ENCODE peak calls at places on chromosomes 12 and 14, in four cellular contexts. T is K562, Z is HCT116, C is HepG2. Y is an unnamed sample.

GRCh38 chr14:93956514-93957332 is 19.6 kb downstream of the ASB2 start:
- DNase-seq in T (no peak), Z (no peak), C (no peak), Y (no peak)

GRCh38 chr12:31897791-31898503 is 61.3 kb upstream of the RESF1 start:
- DNase-seq in T (peak), Z (peak), C (no peak), Y (no peak)

GRCh38 chr12:116601933-116602809 is 43.0 kb downstream of the MAP1LC3B2 start:
- DNase-seq in T (no peak), Z (no peak), C (no peak), Y (no peak)

GRCh38 chr12:112367986-112368385 is 14.2 kb downstream of the HECTD4 start:
- DNase-seq in T (no peak), Z (no peak), C (no peak), Y (no peak)

GRCh38 chr12:114504311-114504710 is 98.4 kb upstream of the TBX5 start:
- DNase-seq in T (no peak), Z (no peak), C (no peak), Y (no peak)

GRCh38 chr14:103694572-103695026 is 20.7 kb downstream of the XRCC3 start:
- DNase-seq in T (no peak), Z (no peak), C (no peak), Y (no peak)

GRCh38 chr14:92259613-92260357 is 63.2 kb upstream of the SLC24A4 start:
- DNase-seq in T (no peak), Z (no peak), C (no peak), Y (no peak)

GRCh38 chr12:55955800-55956508 is 9.9 kb downstream of the PMEL start:
- DNase-seq in T (peak), Z (peak), C (peak), Y (no peak)

GRCh38 chr12:119593578-119594398 is at the start of gene TMEM233:
- DNase-seq in T (no peak), Z (no peak), C (no peak), Y (no peak)

GRCh38 chr12:69495071-69495470 is 24.9 kb downstream of the FRS2 start:
- DNase-seq in T (no peak), Z (no peak), C (no peak), Y (no peak)

GRCh38 chr12:124565071-124565491 is 2.3 kb downstream of the NCOR2 start:
- DNase-seq in T (no peak), Z (no peak), C (no peak), Y (no peak)

GRCh38 chr14:90384543-90384911 is 12.3 kb upstream of the CALM1 start:
- DNase-seq in T (no peak), Z (no peak), C (no peak), Y (no peak)

GRCh38 chr12:111907740-111908139 is 65.7 kb downstream of the MAPKAPK5 start:
- DNase-seq in T (no peak), Z (no peak), C (no peak), Y (no peak)

GRCh38 chr14:100955201-100955600 is 51.7 kb upstream of the RTL1 start:
- DNase-seq in T (no peak), Z (no peak), C (no peak), Y (no peak)

GRCh38 chr12:6312529-6313325 is 2.2 kb downstream of the PLEKHG6 start:
- DNase-seq in T (peak), Z (no peak), C (no peak), Y (no peak)

GRCh38 chr14:100767788-100768536 is 41.3 kb downstream of the DLK1 start:
- DNase-seq in T (no peak), Z (no peak), C (no peak), Y (no peak)

GRCh38 chr14:92655372-92655771 is 93.1 kb downstream of the LGMN start:
- DNase-seq in T (no peak), Z (no peak), C (no peak), Y (no peak)

DNA sequence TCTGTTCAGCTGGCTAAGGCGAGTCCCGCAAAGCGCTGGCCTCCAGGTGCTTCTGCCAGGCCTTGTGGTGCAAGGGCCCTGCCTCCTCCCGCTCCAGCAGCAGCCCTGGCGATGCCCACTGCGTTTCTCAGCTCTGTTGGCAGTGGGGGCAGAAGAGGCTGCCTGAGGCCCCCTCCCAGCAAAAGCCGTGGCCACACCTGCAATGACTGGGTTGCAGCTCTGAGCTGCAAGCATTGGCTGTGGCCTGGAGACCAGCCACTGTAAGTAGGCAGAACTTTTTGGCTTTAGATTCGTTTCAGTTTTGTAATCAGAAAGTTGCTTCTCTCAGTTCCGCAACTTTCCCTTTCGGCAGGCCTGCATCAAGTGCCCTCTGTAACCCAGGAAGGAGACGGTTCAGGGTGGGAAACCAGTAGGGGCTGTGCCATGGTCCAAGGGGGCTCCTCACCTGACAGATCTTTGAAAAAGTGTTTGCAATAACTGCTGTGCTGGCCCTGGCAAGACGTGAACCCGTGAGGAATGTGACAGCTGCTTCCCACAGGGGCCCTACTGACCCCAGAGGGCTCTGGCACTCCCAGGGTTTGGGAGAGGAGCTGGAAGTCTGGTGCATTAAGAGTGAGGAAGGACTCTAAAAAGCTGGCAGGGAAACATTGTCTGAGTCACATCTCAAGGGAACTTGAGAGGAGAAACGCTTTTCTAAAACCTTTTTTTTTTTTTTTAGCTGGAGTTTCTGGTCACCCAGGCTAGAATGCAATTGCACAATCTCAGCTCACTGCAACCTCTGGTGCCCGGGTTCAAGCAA is 54.5 kb upstream of the MAX start:
- DNase-seq in T (no peak), Z (no peak), C (no peak), Y (no peak)
- TF ChIP-seq TCF7L2 in T (no peak), Z (no peak), C (no peak), Y (no peak)

GRCh38 chr14:49863483-49864262 is 11.1 kb upstream of the NEMF start:
- DNase-seq in T (peak), Z (no peak), C (no peak), Y (no peak)

GRCh38 chr14:49861581-49861922 is 9.0 kb upstream of the NEMF start:
- DNase-seq in T (peak), Z (no peak), C (no peak), Y (no peak)

GRCh38 chr14:49865431-49865859 is 12.9 kb upstream of the NEMF start:
- DNase-seq in T (peak), Z (no peak), C (peak), Y (no peak)

GRCh38 chr14:49860988-49861387 is 8.4 kb upstream of the NEMF start:
- DNase-seq in T (no peak), Z (no peak), C (no peak), Y (no peak)

GRCh38 chr14:49861923-49862673 is 9.5 kb upstream of the NEMF start:
- DNase-seq in T (peak), Z (peak), C (peak), Y (peak)
- TF ChIP-seq TCF7L2 in T (no peak), Z (no peak), C (no peak), Y (no peak)

GRCh38 chr14:68649461-68650189 is 143.2 kb downstream of the ZFP36L1 start:
- DNase-seq in T (no peak), Z (no peak), C (no peak), Y (no peak)

GRCh38 chr14:68651075-68651474 is 141.8 kb downstream of the ZFP36L1 start:
- DNase-seq in T (no peak), Z (no peak), C (no peak), Y (no peak)

GRCh38 chr14:68651652-68652432 is 141.0 kb downstream of the ZFP36L1 start:
- DNase-seq in T (no peak), Z (no peak), C (no peak), Y (no peak)

GRCh38 chr14:68652433-68652690 is 140.5 kb downstream of the ZFP36L1 start:
- DNase-seq in T (no peak), Z (no peak), C (no peak), Y (no peak)

GRCh38 chr14:68650403-68650994 is 142.4 kb downstream of the ZFP36L1 start:
- DNase-seq in T (no peak), Z (no peak), C (no peak), Y (no peak)
- TF ChIP-seq TCF7L2 in T (no peak), Z (no peak), C (no peak), Y (no peak)

DNA sequence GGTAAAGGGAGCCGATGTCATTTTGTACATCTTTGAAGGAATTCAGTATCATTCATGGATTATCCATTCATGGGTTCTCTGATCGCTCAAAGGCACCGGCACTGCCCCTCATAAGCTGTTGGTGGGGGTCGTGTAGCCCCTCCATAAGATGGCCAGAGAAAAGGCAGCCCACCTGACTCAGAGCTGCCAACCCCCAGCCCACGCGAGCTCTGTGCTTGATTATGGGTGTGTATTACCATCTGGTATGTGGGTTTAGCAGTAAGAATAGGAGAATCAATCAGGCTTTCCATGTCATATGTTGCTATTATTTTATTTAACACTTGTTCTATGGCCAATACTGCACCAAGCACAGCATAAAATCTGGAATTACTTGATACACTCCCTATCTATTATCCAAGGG is 32.1 kb upstream of the AMIGO2 start:
- DNase-seq in T (no peak), Z (no peak), C (no peak), Y (no peak)
- TF ChIP-seq TCF7L2 in T (no peak), Z (no peak), C (no peak), Y (no peak)

GRCh38 chr12:81401241-81401640 is 323.4 kb downstream of the ACSS3 start:
- DNase-seq in T (no peak), Z (no peak), C (no peak), Y (no peak)
- TF ChIP-seq TCF7L2 in T (no peak), Z (no peak), C (no peak), Y (no peak)

GRCh38 chr12:89351489-89352241 is 636 bp downstream of the DUSP6 start:
- DNase-seq in T (no peak), Z (no peak), C (no peak), Y (no peak)

GRCh38 chr12:89350260-89350659 is 2.0 kb downstream of the DUSP6 start:
- DNase-seq in T (no peak), Z (no peak), C (no peak), Y (no peak)

GRCh38 chr12:89352242-89352491 is 134 bp downstream of the DUSP6 start:
- DNase-seq in T (no peak), Z (no peak), C (no peak), Y (no peak)

GRCh38 chr12:89349814-89350213 is 2.5 kb downstream of the DUSP6 start:
- DNase-seq in T (no peak), Z (no peak), C (no peak), Y (no peak)

GRCh38 chr12:89350661-89351488 is 1.4 kb downstream of the DUSP6 start:
- DNase-seq in T (no peak), Z (no peak), C (no peak), Y (no peak)
- TF ChIP-seq TCF7L2 in T (no peak), Z (no peak), C (no peak), Y (no peak)

Y was measured in Panc1.